ENCODE peak calls at places on chromosomes 1 and 21, in five cellular contexts. D, K, O, U and T are unnamed samples.
A peak's percentile ranks its signal among the peaks of the same experiment; 100 is the strongest.

GRCh38 chr21:15659768-15660423 is 69.9 kb upstream of the USP25 start:
- DNase-seq in D (no peak), K (no peak), O (peak; percentile 73), U (peak; percentile 17), T (peak; percentile 80)

GRCh38 chr1:182262425-182262824 is 129.2 kb downstream of the GLUL start:
- DNase-seq in D (no peak), K (no peak), O (no peak), U (no peak), T (no peak)

GRCh38 chr1:167782946-167783345 is 61.2 kb downstream of the MPZL1 start:
- DNase-seq in D (no peak), K (no peak), O (no peak), U (no peak), T (no peak)

GRCh38 chr1:23980725-23981063 is 567 bp upstream of the SRSF10 start:
- DNase-seq in D (peak; percentile 39), K (peak; percentile 59), O (peak; percentile 35), U (peak; percentile 44), T (peak; percentile 44)

GRCh38 chr1:33099290-33100118 is 18.6 kb downstream of the AZIN2 start:
- DNase-seq in D (peak; percentile 49), K (peak; percentile 100), O (peak; percentile 54), U (no peak), T (no peak)

GRCh38 chr1:84675106-84675505 is 15.2 kb downstream of the SSX2IP start:
- DNase-seq in D (no peak), K (no peak), O (no peak), U (no peak), T (no peak)

GRCh38 chr1:57422271-57423134 is 1.4 kb downstream of the DAB1 start:
- DNase-seq in D (peak; percentile 55), K (peak; percentile 2), O (no peak), U (no peak), T (no peak)

GRCh38 chr1:236018885-236019453 is 45.9 kb downstream of the NID1 start:
- DNase-seq in D (no peak), K (no peak), O (peak; percentile 72), U (peak; percentile 93), T (peak; percentile 48)

GRCh38 chr1:81525085-81525484 is 275.6 kb upstream of the ADGRL2 start:
- DNase-seq in D (no peak), K (no peak), O (no peak), U (no peak), T (no peak)

GRCh38 chr1:209808059-209808494 is 2.1 kb upstream of the IRF6 start:
- DNase-seq in D (no peak), K (peak; percentile 97), O (peak; percentile 77), U (no peak), T (peak; percentile 71)

GRCh38 chr1:95042286-95042685 is 30.5 kb downstream of the ALG14 start:
- DNase-seq in D (no peak), K (no peak), O (no peak), U (no peak), T (no peak)

GRCh38 chr1:185775505-185775904 is 41.3 kb downstream of the HMCN1 start:
- DNase-seq in D (no peak), K (no peak), O (no peak), U (no peak), T (no peak)

GRCh38 chr1:207565546-207566468 is 69.8 kb downstream of the CR1 start:
- DNase-seq in D (peak; percentile 18), K (peak; percentile 18), O (no peak), U (no peak), T (no peak)

GRCh38 chr1:183834568-183834967 is 29.6 kb downstream of the RGL1 start:
- DNase-seq in D (no peak), K (no peak), O (no peak), U (no peak), T (no peak)

GRCh38 chr1:85225624-85226380 is 25.0 kb upstream of the SYDE2 start:
- DNase-seq in D (no peak), K (peak; percentile 12), O (no peak), U (no peak), T (no peak)